ENCODE peak calls at places on chromosomes 4 and X, in ten cellular contexts. T is astrocyte of the hippocampus; L is HFF-Myc; M is dermis microvascular lymphatic vessel endothelial cell; R is NCI-H1105 treated with DMSO at 0.1 percent for 48 hours; W is activated CD4-positive, alpha-beta T cell treated with anti-CD3 and anti-CD28 coated beads for 48 hours; U is activated T-cell treated with anti-CD3 and anti-CD28 coated beads, Interleukin-2, amount 50 U/mL, for 4 hours; V is GM13977; F is GM13976; E is sciatic nerve. X is an unnamed sample.

GRCh38 chr4:118989098-118990080 is 100.7 kb downstream of the SYNPO2 start:
- DNase-seq in T (peak), L (no peak), M (peak), R (no peak), W (no peak), U (no peak), V (no peak), F (no peak), E (no peak), X (peak)

GRCh38 chr4:22091351-22091731 is 142.8 kb upstream of the KCNIP4 start:
- DNase-seq in T (no peak), L (no peak), M (no peak), R (no peak), W (no peak), U (no peak), V (no peak), F (no peak), E (no peak), X (no peak)

GRCh38 chrX:153649915-153650782 is 3.1 kb downstream of the DUSP9 start:
- DNase-seq in T (no peak), L (no peak), M (no peak), R (no peak), W (no peak), U (peak), V (no peak), F (no peak), E (peak), X (no peak)

GRCh38 chr4:137861682-137862081 is 329.4 kb upstream of the PCDH18 start:
- DNase-seq in T (peak), L (peak), M (peak), R (peak), W (no peak), U (no peak), V (no peak), F (no peak), E (no peak), X (peak)

GRCh38 chr4:89829470-89830138 is 7.4 kb downstream of the SNCA start:
- DNase-seq in T (peak), L (no peak), M (peak), R (no peak), W (peak), U (no peak), V (peak), F (peak), E (no peak), X (no peak)

GRCh38 chr4:121034010-121034409 is 38.3 kb downstream of the NDNF start:
- DNase-seq in T (peak), L (no peak), M (no peak), R (peak), W (no peak), U (no peak), V (no peak), F (no peak), E (no peak), X (peak)

GRCh38 chrX:76555816-76556215 is 128.3 kb downstream of the MAGEE1 start:
- DNase-seq in T (peak), L (no peak), M (peak), R (peak), W (peak), U (no peak), V (no peak), F (peak), E (no peak), X (no peak)

GRCh38 chr4:38101563-38101962 is 141.4 kb downstream of the PTTG2 start:
- DNase-seq in T (peak), L (no peak), M (no peak), R (no peak), W (no peak), U (no peak), V (no peak), F (no peak), E (no peak), X (peak)

GRCh38 chr4:1305261-1305711 is 15.6 kb downstream of the MAEA start:
- DNase-seq in T (no peak), L (no peak), M (no peak), R (no peak), W (no peak), U (no peak), V (no peak), F (no peak), E (no peak), X (no peak)

GRCh38 chr4:124943938-124944337 is 231.4 kb upstream of the ANKRD50 start:
- DNase-seq in T (no peak), L (no peak), M (no peak), R (no peak), W (no peak), U (no peak), V (no peak), F (no peak), E (no peak), X (no peak)

GRCh38 chr4:110005461-110006056 is 92.9 kb downstream of the EGF start:
- DNase-seq in T (peak), L (peak), M (peak), R (peak), W (no peak), U (no peak), V (peak), F (peak), E (no peak), X (peak)

GRCh38 chr4:74111990-74112389 is 13.0 kb upstream of the CXCL2 start:
- DNase-seq in T (peak), L (no peak), M (no peak), R (no peak), W (no peak), U (no peak), V (no peak), F (no peak), E (no peak), X (no peak)

GRCh38 chr4:154741131-154741530 is 2.7 kb upstream of the LRAT start:
- DNase-seq in T (no peak), L (no peak), M (no peak), R (no peak), W (no peak), U (no peak), V (no peak), F (no peak), E (no peak), X (no peak)

GRCh38 chr4:114015444-114015899 is 36.0 kb upstream of the ARSJ start:
- DNase-seq in T (peak), L (peak), M (peak), R (peak), W (no peak), U (no peak), V (no peak), F (no peak), E (no peak), X (peak)

GRCh38 chrX:12984629-12985303 is 9.9 kb downstream of the TMSB4X start:
- DNase-seq in T (peak), L (no peak), M (peak), R (peak), W (peak), U (peak), V (no peak), F (no peak), E (no peak), X (no peak)

GRCh38 chr4:184843984-184844554 is 18.3 kb upstream of the ACSL1 start:
- DNase-seq in T (no peak), L (no peak), M (no peak), R (no peak), W (peak), U (no peak), V (no peak), F (no peak), E (no peak), X (no peak)

GRCh38 chr4:38154681-38155588 is 194.7 kb downstream of the PTTG2 start:
- DNase-seq in T (no peak), L (no peak), M (no peak), R (no peak), W (no peak), U (no peak), V (no peak), F (peak), E (no peak), X (no peak)

GRCh38 chrX:138711399-138712347 is at the start of gene FGF13:
- DNase-seq in T (peak), L (no peak), M (peak), R (peak), W (peak), U (no peak), V (peak), F (peak), E (peak), X (no peak)

GRCh38 chr4:125741825-125742452 is 427.2 kb downstream of the FAT4 start:
- DNase-seq in T (peak), L (no peak), M (peak), R (peak), W (no peak), U (no peak), V (peak), F (no peak), E (no peak), X (no peak)

GRCh38 chr4:55853484-55854046 is at the start of gene EXOC1:
- DNase-seq in T (peak), L (peak), M (peak), R (peak), W (peak), U (peak), V (peak), F (peak), E (peak), X (peak)

GRCh38 chr4:152655272-152656129 is 24.3 kb downstream of the TMEM154 start:
- DNase-seq in T (no peak), L (no peak), M (no peak), R (no peak), W (no peak), U (no peak), V (no peak), F (no peak), E (no peak), X (no peak)

GRCh38 chr4:139331185-139331584 is 28.9 kb upstream of the NDUFC1 start:
- DNase-seq in T (no peak), L (no peak), M (no peak), R (no peak), W (no peak), U (no peak), V (no peak), F (no peak), E (no peak), X (peak)

X was measured in GM04504.